ENCODE peak calls at places on chromosomes 6 and 20, in four cellular contexts. I is IMR-90, L is bronchial epithelial cell, P is psoas muscle. W is an unnamed sample.

GRCh38 chr6:7914991-7915789 is 4.6 kb upstream of the TXNDC5 start:
- DNase-seq in I (peak), L (no peak), P (peak), W (peak)

GRCh38 chr20:20225325-20225724 is 142.6 kb upstream of the INSM1 start:
- DNase-seq in I (no peak), L (no peak), P (no peak), W (no peak)

GRCh38 chr6:170149681-170150589 is 140.9 kb downstream of the DLL1 start:
- DNase-seq in I (no peak), L (no peak), P (no peak), W (no peak)

GRCh38 chr20:50478162-50479036 is 31.8 kb upstream of the PTPN1 start:
- DNase-seq in I (peak), L (peak), P (peak), W (no peak)

GRCh38 chr6:141989706-141989959 is 143.1 kb upstream of the GJE1 start:
- DNase-seq in I (no peak), L (no peak), P (no peak), W (no peak)

GRCh38 chr6:166008441-166009369 is 158.9 kb downstream of the TBXT start:
- DNase-seq in I (peak), L (no peak), P (no peak), W (no peak)

GRCh38 chr20:32129863-32130262 is 20.3 kb downstream of the TM9SF4 start:
- DNase-seq in I (no peak), L (no peak), P (no peak), W (no peak)

GRCh38 chr20:59579404-59580207 is 24.7 kb upstream of the PHACTR3 start:
- DNase-seq in I (no peak), L (no peak), P (no peak), W (no peak)

GRCh38 chr6:36657942-36658544 is 20.5 kb upstream of the CDKN1A start:
- DNase-seq in I (peak), L (peak), P (no peak), W (no peak)

GRCh38 chr6:142746524-142746923 is 198.5 kb downstream of the HIVEP2 start:
- DNase-seq in I (peak), L (no peak), P (no peak), W (no peak)

GRCh38 chr6:108621117-108621516 is 60.4 kb downstream of the FOXO3 start:
- DNase-seq in I (peak), L (peak), P (peak), W (peak)

GRCh38 chr20:23131766-23132165 is 45.6 kb upstream of the CD93 start:
- DNase-seq in I (no peak), L (no peak), P (no peak), W (no peak)

GRCh38 chr6:17297261-17298080 is 16.3 kb downstream of the RBM24 start:
- DNase-seq in I (peak), L (no peak), P (no peak), W (no peak)

GRCh38 chr6:31356216-31356945 is 598 bp downstream of the HLA-B start:
- DNase-seq in I (peak), L (no peak), P (peak), W (no peak)

GRCh38 chr6:75206338-75207210 is 721 bp upstream of the COL12A1 start:
- DNase-seq in I (no peak), L (no peak), P (peak), W (no peak)

GRCh38 chr6:126180585-126180984 is 159.3 kb upstream of the CENPW start:
- DNase-seq in I (peak), L (peak), P (no peak), W (peak)

GRCh38 chr20:4375881-4376280 is 345.8 kb upstream of the PRND start:
- DNase-seq in I (peak), L (peak), P (no peak), W (peak)

GRCh38 chr6:139762587-139763031 is 388.2 kb upstream of the CITED2 start:
- DNase-seq in I (peak), L (peak), P (no peak), W (no peak)

GRCh38 chr6:7784706-7785105 is 58.8 kb downstream of the BMP6 start:
- DNase-seq in I (no peak), L (no peak), P (no peak), W (no peak)

GRCh38 chr6:151340206-151340978 is 51.0 kb downstream of the ZBTB2 start:
- DNase-seq in I (no peak), L (no peak), P (no peak), W (no peak)

GRCh38 chr6:16635810-16636602 is 125.3 kb downstream of the ATXN1 start:
- DNase-seq in I (peak), L (peak), P (no peak), W (no peak)

GRCh38 chr6:117840541-117840983 is 66.5 kb upstream of the SLC35F1 start:
- DNase-seq in I (peak), L (peak), P (no peak), W (no peak)

GRCh38 chr6:169110934-169111602 is 142.6 kb downstream of the THBS2 start:
- DNase-seq in I (no peak), L (no peak), P (no peak), W (no peak)

GRCh38 chr6:15864033-15864707 is 201.3 kb upstream of the DTNBP1 start:
- DNase-seq in I (no peak), L (no peak), P (no peak), W (no peak)

GRCh38 chr6:149285626-149286025 is 31.9 kb upstream of the TAB2 start:
- DNase-seq in I (no peak), L (peak), P (no peak), W (no peak)

GRCh38 chr6:96991618-96992355 is 67.3 kb downstream of the KLHL32 start:
- DNase-seq in I (no peak), L (no peak), P (no peak), W (no peak)
- TF ChIP-seq CTCF in I (no peak), L (no peak), P (no peak), W (no peak)

DNA sequence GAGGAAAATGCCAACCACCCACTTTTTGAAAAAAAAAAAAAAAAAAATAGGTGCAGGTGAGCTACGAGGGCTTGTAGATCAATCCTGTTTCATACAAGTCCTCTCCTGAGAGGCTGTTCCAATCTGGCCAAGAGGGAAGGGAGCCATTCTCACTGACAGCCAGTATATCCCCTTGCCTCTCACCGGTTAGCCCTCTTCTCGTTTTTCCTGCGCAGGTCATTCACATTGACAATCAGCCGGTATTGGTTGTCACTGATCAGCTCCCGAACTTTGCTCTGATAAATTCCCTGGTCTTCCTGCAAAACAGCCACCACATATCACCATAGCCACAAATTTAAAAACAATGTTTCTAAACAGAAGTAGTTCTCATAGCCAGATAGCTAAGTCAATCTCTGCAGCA is 1.4 kb downstream of the MCM3 start:
- DNase-seq in I (no peak), L (no peak), P (no peak), W (no peak)
- H3K4me3 ChIP-seq in I (no peak), L (no peak), P (peak), W (no peak)

GRCh38 chr6:26054659-26054936 is 32.6 kb upstream of the HFE start:
- DNase-seq in I (no peak), L (no peak), P (no peak), W (no peak)

GRCh38 chr6:26055670-26056582 is 31.3 kb upstream of the HFE start:
- DNase-seq in I (peak), L (peak), P (peak), W (no peak)

GRCh38 chr6:26053929-26054658 is 33.1 kb upstream of the HFE start:
- DNase-seq in I (peak), L (peak), P (no peak), W (no peak)

GRCh38 chr6:26056583-26057350 is 30.5 kb upstream of the HFE start:
- DNase-seq in I (peak), L (peak), P (no peak), W (no peak)

DNA sequence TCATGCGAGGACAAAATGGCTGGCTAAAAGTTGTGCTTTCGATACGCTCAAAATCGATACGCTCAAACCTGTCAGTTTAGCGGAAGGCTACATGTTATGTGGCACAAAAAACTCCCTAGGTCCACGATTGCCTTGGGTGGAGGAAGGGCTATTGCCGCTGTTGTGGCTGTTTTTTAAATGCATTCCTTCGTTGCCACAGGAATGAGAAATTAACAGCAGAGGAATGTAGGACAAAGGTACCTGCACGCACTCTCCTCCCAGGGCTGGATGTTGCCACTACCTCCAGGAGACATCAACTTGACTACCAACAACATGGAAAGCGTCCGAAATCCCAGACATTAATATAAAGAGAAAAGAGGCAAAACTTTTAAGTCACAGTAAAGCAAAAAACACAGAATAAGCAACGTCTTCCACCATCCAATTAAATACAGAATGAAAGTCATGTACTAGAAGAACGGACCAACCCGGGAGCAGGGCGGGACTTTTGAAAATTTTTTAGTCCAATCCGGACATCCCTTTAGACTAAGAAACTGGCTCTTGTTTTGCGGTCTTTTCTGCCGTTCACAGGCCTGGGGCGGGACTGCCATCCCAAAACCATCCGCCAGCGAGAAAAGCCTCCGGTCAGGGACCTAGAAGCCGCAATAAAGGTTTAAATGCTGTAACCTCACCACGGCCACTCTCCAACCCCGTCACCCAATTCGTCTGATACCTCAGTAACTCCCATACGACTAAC is 32.1 kb upstream of the HFE start:
- DNase-seq in I (peak), L (peak), P (peak), W (peak)
- TF ChIP-seq CTCF in I (peak), L (peak), P (no peak), W (no peak)

GRCh38 chr20:44186674-44187053 is 324 bp downstream of the JPH2 start:
- DNase-seq in I (no peak), L (no peak), P (no peak), W (no peak)
- H3K4me3 ChIP-seq in I (peak), L (no peak), P (peak), W (peak)

GRCh38 chr20:46559685-46560440 is 9.4 kb upstream of the OCSTAMP start:
- DNase-seq in I (no peak), L (no peak), P (no peak), W (no peak)
- TF ChIP-seq CTCF in I (peak), L (no peak), P (no peak), W (no peak)

DNA sequence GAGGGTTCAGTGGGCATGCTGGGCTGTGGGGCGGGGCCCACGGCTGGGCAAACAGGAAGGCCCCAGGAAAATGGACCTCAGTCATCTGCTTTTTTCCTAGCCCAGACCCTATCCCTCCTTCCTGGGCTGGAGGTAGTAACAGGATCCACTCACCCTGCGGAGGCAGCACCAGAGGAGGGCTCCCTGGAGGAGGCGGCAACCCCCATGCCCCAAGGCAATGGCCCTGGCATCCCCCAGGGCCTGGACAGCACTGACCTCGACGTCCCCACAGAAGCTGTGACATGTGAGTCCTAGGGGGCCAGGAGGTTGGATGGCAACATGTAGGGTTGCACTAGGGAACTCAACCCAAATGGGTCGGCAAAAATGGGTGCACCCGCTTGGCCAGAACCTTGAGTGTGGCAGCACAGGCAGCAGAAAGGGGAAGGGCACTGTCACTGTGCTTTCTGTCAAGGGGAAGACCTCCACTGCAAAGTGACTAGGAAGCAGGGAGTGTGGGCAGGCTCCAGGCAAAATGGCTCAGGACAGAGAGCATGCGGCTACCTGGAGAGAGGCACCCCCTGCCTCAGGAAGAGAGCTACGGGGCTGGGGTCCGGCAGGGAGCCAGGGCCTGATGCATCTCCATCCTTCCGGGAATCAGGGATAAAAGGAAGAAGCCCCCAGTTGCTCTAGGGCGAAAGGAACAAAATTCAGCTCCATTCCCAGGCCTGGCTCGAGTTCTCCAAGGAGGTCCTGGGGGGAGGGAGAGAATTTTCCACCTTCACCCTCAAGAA is 7.9 kb downstream of the MDFI start:
- DNase-seq in I (no peak), L (no peak), P (no peak), W (no peak)
- H3K4me3 ChIP-seq in I (no peak), L (no peak), P (no peak), W (no peak)